ENCODE peak calls at places on chromosomes 6 and 20, in ten cellular contexts. F, W, Y, M, A, S, Q, L, N and H are unnamed samples.

GRCh38 chr6:52994789-52995078 is 350 bp downstream of the GSTA4 start:
- DNase-seq in F (no peak), W (peak; percentile 32), Y (peak; percentile 30), M (no peak), A (peak; percentile 33), S (no peak), Q (no peak), L (no peak), N (peak; percentile 11), H (no peak)

GRCh38 chr20:49868964-49869363 is 46.4 kb downstream of the SPATA2 start:
- DNase-seq in F (no peak), W (no peak), Y (no peak), M (no peak), A (no peak), S (no peak), Q (no peak), L (no peak), N (no peak), H (no peak)

GRCh38 chr20:37295595-37295994 is 6.1 kb downstream of the MANBAL start:
- DNase-seq in F (no peak), W (no peak), Y (no peak), M (no peak), A (no peak), S (no peak), Q (no peak), L (no peak), N (no peak), H (no peak)

GRCh38 chr20:20417891-20418676 is 50.2 kb downstream of the INSM1 start:
- DNase-seq in F (no peak), W (no peak), Y (no peak), M (no peak), A (no peak), S (no peak), Q (no peak), L (no peak), N (no peak), H (no peak)

GRCh38 chr20:48886189-48886588 is 35.3 kb upstream of the ARFGEF2 start:
- DNase-seq in F (no peak), W (no peak), Y (no peak), M (no peak), A (no peak), S (no peak), Q (no peak), L (no peak), N (no peak), H (no peak)

GRCh38 chr20:63829943-63830820 is 882 bp downstream of the ZBTB46 start:
- DNase-seq in F (no peak), W (no peak), Y (no peak), M (no peak), A (peak; percentile 51), S (no peak), Q (no peak), L (no peak), N (no peak), H (no peak)

GRCh38 chr6:123777554-123777953 is 26.1 kb upstream of the NKAIN2 start:
- DNase-seq in F (no peak), W (no peak), Y (no peak), M (no peak), A (no peak), S (peak; percentile 46), Q (peak; percentile 3), L (no peak), N (no peak), H (no peak)

GRCh38 chr6:113595921-113596376 is 261.2 kb upstream of the MARCKS start:
- DNase-seq in F (peak; percentile 58), W (no peak), Y (no peak), M (no peak), A (no peak), S (peak; percentile 72), Q (peak; percentile 68), L (no peak), N (no peak), H (no peak)

GRCh38 chr6:26312096-26312463 is 52.9 kb upstream of the BTN3A2 start:
- DNase-seq in F (no peak), W (no peak), Y (no peak), M (no peak), A (no peak), S (no peak), Q (no peak), L (no peak), N (no peak), H (no peak)

GRCh38 chr6:130306377-130306776 is 59.4 kb upstream of the TMEM200A start:
- DNase-seq in F (no peak), W (no peak), Y (no peak), M (no peak), A (no peak), S (no peak), Q (no peak), L (no peak), N (no peak), H (no peak)

GRCh38 chr6:53796791-53797190 is 2.0 kb downstream of the LRRC1 start:
- DNase-seq in F (no peak), W (no peak), Y (no peak), M (no peak), A (no peak), S (peak; percentile 15), Q (no peak), L (no peak), N (no peak), H (no peak)

GRCh38 chr6:88843040-88843439 is 120.4 kb downstream of the RNGTT start:
- DNase-seq in F (peak; percentile 75), W (no peak), Y (no peak), M (no peak), A (no peak), S (peak; percentile 66), Q (peak; percentile 75), L (no peak), N (no peak), H (no peak)

GRCh38 chr6:113011803-113012202 is 664.7 kb downstream of the RFPL4B start:
- DNase-seq in F (peak; percentile 23), W (no peak), Y (no peak), M (no peak), A (no peak), S (peak; percentile 13), Q (peak; percentile 44), L (no peak), N (no peak), H (no peak)

GRCh38 chr20:35511814-35512420 is 17.5 kb downstream of the C20orf173 start:
- DNase-seq in F (peak; percentile 49), W (no peak), Y (peak; percentile 36), M (no peak), A (peak; percentile 43), S (peak; percentile 53), Q (no peak), L (no peak), N (no peak), H (peak; percentile 61)

GRCh38 chr6:18280084-18280483 is 15.8 kb upstream of the DEK start:
- DNase-seq in F (no peak), W (no peak), Y (no peak), M (no peak), A (peak; percentile 22), S (no peak), Q (no peak), L (no peak), N (no peak), H (no peak)

GRCh38 chr6:118391086-118391485 is 157.0 kb upstream of the PLN start:
- DNase-seq in F (no peak), W (no peak), Y (no peak), M (no peak), A (no peak), S (no peak), Q (peak; percentile 14), L (no peak), N (no peak), H (no peak)

GRCh38 chr6:10248378-10248843 is 166.5 kb downstream of the TFAP2A start:
- DNase-seq in F (peak; percentile 6), W (no peak), Y (no peak), M (no peak), A (no peak), S (peak; percentile 14), Q (no peak), L (no peak), N (no peak), H (no peak)

GRCh38 chr6:143431226-143431625 is 19.3 kb downstream of the ADAT2 start:
- DNase-seq in F (no peak), W (no peak), Y (no peak), M (no peak), A (no peak), S (no peak), Q (no peak), L (no peak), N (no peak), H (no peak)

GRCh38 chr6:1335367-1336037 is 23.6 kb downstream of the FOXQ1 start:
- DNase-seq in F (peak; percentile 80), W (no peak), Y (no peak), M (no peak), A (no peak), S (peak; percentile 78), Q (peak; percentile 42), L (no peak), N (no peak), H (no peak)

GRCh38 chr6:165872311-165872710 is 209.3 kb upstream of the PDE10A start:
- DNase-seq in F (no peak), W (no peak), Y (no peak), M (no peak), A (no peak), S (no peak), Q (no peak), L (no peak), N (no peak), H (no peak)

GRCh38 chr6:132161283-132161682 is 210.1 kb upstream of the CCN2 start:
- DNase-seq in F (peak; percentile 43), W (no peak), Y (no peak), M (no peak), A (peak; percentile 14), S (peak; percentile 63), Q (peak; percentile 38), L (no peak), N (no peak), H (no peak)

GRCh38 chr6:97068211-97068610 is 143.7 kb downstream of the KLHL32 start:
- DNase-seq in F (peak; percentile 26), W (no peak), Y (no peak), M (no peak), A (no peak), S (peak; percentile 46), Q (peak; percentile 13), L (no peak), N (no peak), H (no peak)

GRCh38 chr20:17895641-17896246 is 72.8 kb downstream of the SNX5 start:
- DNase-seq in F (peak; percentile 64), W (peak; percentile 64), Y (peak; percentile 43), M (peak; percentile 37), A (no peak), S (peak; percentile 66), Q (peak; percentile 38), L (no peak), N (no peak), H (no peak)

GRCh38 chr6:135815216-135815615 is 36.3 kb upstream of the PDE7B start:
- DNase-seq in F (no peak), W (no peak), Y (no peak), M (no peak), A (no peak), S (no peak), Q (no peak), L (no peak), N (no peak), H (no peak)

GRCh38 chr6:167588920-167589614 is 237.6 kb upstream of the AFDN start:
- DNase-seq in F (no peak), W (no peak), Y (no peak), M (no peak), A (no peak), S (no peak), Q (no peak), L (no peak), N (no peak), H (no peak)